ENCODE peak calls at places on chromosomes 16 and 17, in five cellular contexts. W, V, K, H and U are unnamed samples.

GRCh38 chr16:49003022-49003421 is 278.6 kb downstream of the CBLN1 start:
- DNase-seq in V (no peak), W (no peak), K (no peak), H (no peak), U (no peak)

GRCh38 chr17:40541060-40541872 is 24.0 kb downstream of the CCR7 start:
- DNase-seq in K (no peak), H (no peak), W (no peak), V (peak), U (no peak)

GRCh38 chr17:75594499-75595283 is 7.1 kb downstream of the MYO15B start:
- DNase-seq in V (peak), H (no peak), W (peak), K (no peak), U (no peak)

GRCh38 chr16:1007284-1007850 is 25.8 kb downstream of the SOX8 start:
- DNase-seq in H (no peak), V (no peak), K (no peak), W (no peak), U (no peak)

GRCh38 chr16:87447323-87447722 is 45.5 kb downstream of the ZCCHC14 start:
- DNase-seq in H (no peak), K (no peak), V (no peak), W (no peak), U (no peak)

GRCh38 chr17:65823713-65824112 is 262.3 kb upstream of the AXIN2 start:
- DNase-seq in K (no peak), H (peak), V (no peak), W (no peak), U (no peak)

GRCh38 chr17:76697702-76698465 is 12.9 kb downstream of the MXRA7 start:
- DNase-seq in H (no peak), W (no peak), V (no peak), K (peak), U (peak)

GRCh38 chr16:49970818-49971431 is 54.1 kb upstream of the CNEP1R1 start:
- DNase-seq in V (no peak), H (no peak), W (no peak), K (no peak), U (no peak)

GRCh38 chr16:65754799-65755691 is 611.4 kb upstream of the CDH5 start:
- DNase-seq in V (no peak), W (no peak), K (peak), H (no peak), U (no peak)

GRCh38 chr17:16948587-16949376 is 23.1 kb downstream of the TNFRSF13B start:
- DNase-seq in K (no peak), W (no peak), H (no peak), V (peak), U (no peak)

GRCh38 chr16:11473728-11474127 is 113.0 kb downstream of the LITAF start:
- DNase-seq in W (no peak), V (peak), H (no peak), K (no peak), U (no peak)

GRCh38 chr17:67602974-67603373 is 114.8 kb upstream of the NOL11 start:
- DNase-seq in H (peak), K (peak), W (peak), V (no peak), U (peak)

GRCh38 chr17:82239926-82240505 is 11.2 kb downstream of the SLC16A3 start:
- DNase-seq in V (no peak), H (no peak), W (no peak), K (no peak), U (no peak)

GRCh38 chr17:74694081-74694480 is 18.6 kb downstream of the CD300LF start:
- DNase-seq in W (no peak), V (no peak), K (no peak), H (no peak), U (no peak)

GRCh38 chr17:8629371-8630226 is 926 bp downstream of the MYH10 start:
- DNase-seq in K (peak), V (peak), H (peak), W (peak), U (no peak)

GRCh38 chr17:81685108-81685507 is 1.3 kb downstream of the HGS start:
- DNase-seq in W (no peak), V (no peak), K (peak), H (peak), U (no peak)

GRCh38 chr16:1193143-1193824 is 31.8 kb downstream of the TPSG1 start:
- DNase-seq in K (no peak), H (no peak), V (no peak), W (no peak), U (no peak)

GRCh38 chr16:4330277-4330882 is 14.5 kb downstream of the GLIS2 start:
- DNase-seq in W (peak), K (peak), V (peak), H (peak), U (peak)

GRCh38 chr16:69709456-69710084 is 16.8 kb downstream of the NQO1 start:
- DNase-seq in H (peak), K (peak), V (no peak), W (no peak), U (peak)

GRCh38 chr16:19437280-19437679 is 19.6 kb downstream of the TMC5 start:
- DNase-seq in H (no peak), W (no peak), V (no peak), K (no peak), U (no peak)

GRCh38 chr16:67394271-67395104 is 1.2 kb upstream of the TPPP3 start:
- DNase-seq in H (no peak), V (peak), W (no peak), K (no peak), U (no peak)

GRCh38 chr16:1181715-1182671 is 29.1 kb downstream of the CACNA1H start:
- DNase-seq in V (peak), W (no peak), K (peak), H (peak), U (no peak)

DNA sequence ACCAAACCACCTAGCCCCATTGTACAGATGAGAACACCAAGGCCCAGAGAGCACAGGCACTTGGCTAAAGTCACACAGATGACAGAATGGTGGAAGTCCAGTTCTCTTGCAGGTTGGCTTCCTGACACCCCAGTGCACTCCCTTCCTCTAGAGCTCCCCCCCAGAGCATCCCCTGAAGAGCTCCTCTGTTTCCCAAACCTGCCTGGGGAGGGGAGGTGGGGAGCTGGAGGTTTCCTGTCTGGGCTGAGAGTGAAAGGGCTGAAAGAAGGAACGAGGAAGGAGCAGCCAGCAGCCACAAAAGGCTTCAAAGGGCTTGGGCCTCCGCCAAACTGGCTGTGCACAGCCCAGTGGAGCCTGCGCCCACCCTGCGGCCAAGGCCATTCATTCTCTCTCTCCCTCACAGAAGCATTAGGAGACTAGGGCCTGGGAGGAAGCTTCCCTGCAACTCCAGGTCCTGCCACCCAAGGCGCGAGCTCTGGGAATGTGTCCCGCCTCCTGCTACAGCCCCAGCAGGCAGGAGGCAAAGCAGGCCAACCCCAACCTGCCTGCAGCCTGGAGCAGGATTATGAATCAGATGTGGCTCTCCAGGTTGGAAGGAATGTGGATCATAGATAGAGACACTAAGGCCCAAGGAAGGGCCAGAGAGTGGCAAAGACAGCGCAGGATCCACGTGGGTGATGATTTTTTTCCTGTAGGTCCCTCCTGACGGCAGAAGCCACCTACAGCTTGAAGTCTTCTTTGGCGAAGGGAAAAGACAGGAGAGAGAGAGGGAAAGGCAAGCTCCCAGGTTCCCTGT is 913 bp downstream of the SLC13A5 start:
- DNase-seq in K (peak), H (no peak), W (peak), V (no peak), U (no peak)
- TF ChIP-seq CTCF in K (no peak), H (no peak), W (no peak), V (no peak), U (no peak)

GRCh38 chr17:43995150-43995471 is 9.3 kb upstream of the NAGS start:
- DNase-seq in V (no peak), W (no peak), H (no peak), K (no peak), U (no peak)
- TF ChIP-seq CTCF in V (no peak), W (no peak), H (no peak), K (no peak), U (no peak)

DNA sequence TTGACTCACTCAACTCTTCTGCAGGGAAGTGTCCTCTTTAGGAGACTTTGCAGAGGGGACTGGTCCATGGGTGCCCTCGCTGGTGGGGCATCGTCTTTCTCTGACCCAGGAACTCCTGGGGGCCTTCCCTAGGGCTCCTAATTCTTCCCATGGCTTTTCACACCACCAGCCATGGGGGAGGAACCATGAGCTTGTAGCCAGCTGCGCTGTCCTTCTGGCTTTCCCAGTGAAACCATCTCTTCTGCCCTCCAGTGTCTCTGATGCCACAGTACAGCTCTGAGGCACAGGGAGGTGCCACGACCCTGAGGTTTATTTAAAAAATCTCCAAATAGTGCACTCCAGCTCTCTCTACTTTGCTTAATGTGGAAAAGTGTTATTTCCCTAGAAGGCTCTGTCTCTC is 78.6 kb downstream of the SDR42E1 start:
- DNase-seq in H (peak), W (no peak), V (no peak), K (no peak), U (no peak)
- TF ChIP-seq CTCF in H (peak), W (peak), V (no peak), K (no peak), U (no peak)

GRCh38 chr17:55053855-55054254 is 85.3 kb downstream of the STXBP4 start:
- DNase-seq in W (no peak), K (peak), H (peak), V (no peak), U (no peak)
- TF ChIP-seq CTCF in W (peak), K (peak), H (no peak), V (peak), U (peak)

GRCh38 chr16:85657996-85658395 is 30.8 kb downstream of the GINS2 start:
- DNase-seq in K (no peak), V (no peak), H (no peak), W (no peak), U (no peak)

GRCh38 chr16:85659336-85659735 is 29.4 kb downstream of the GINS2 start:
- DNase-seq in W (no peak), H (no peak), K (no peak), V (no peak), U (no peak)

GRCh38 chr16:85658504-85659326 is 30.0 kb downstream of the GINS2 start:
- DNase-seq in H (no peak), V (no peak), W (no peak), K (no peak), U (no peak)

GRCh38 chr16:85661131-85662035 is 27.4 kb downstream of the GINS2 start:
- DNase-seq in W (no peak), K (no peak), V (peak), H (no peak), U (no peak)

DNA sequence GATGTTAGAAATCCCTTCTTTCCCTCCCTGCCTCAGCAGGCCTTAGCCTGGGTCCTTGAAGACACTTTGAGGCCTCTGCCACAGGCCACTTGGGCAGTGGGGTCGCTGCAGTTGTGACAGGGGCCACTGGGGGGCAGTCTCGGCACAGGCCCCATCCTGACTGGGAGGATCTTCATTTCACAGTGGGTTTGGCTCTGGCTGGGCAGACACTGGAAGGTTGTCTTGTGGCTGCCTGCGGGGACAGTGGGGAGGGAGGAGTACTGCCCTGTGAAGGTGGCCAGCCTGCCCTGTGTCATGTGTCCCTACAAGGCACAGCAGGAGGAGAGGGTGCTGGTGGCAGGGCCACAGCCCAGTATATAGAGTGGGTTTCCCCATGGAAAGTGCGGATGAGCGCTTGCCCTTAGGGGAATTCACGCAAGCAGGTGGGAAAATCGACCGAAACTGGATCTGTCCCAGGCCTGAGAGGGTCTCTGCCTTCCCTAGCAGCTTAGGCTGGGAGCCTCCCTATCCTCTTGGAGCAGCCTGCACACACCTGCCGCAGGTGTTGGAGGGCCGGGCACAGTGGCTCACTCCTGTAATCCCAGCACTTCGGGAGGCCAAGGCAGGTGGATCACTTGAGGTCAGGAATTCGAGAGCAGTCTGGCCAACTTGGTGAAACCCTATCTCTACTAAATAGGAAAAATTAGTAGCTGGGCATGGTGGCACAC is 28.8 kb downstream of the GINS2 start:
- DNase-seq in V (peak), K (peak), H (peak), W (peak), U (no peak)
- TF ChIP-seq CTCF in V (peak), K (peak), H (peak), W (peak), U (peak)

DNA sequence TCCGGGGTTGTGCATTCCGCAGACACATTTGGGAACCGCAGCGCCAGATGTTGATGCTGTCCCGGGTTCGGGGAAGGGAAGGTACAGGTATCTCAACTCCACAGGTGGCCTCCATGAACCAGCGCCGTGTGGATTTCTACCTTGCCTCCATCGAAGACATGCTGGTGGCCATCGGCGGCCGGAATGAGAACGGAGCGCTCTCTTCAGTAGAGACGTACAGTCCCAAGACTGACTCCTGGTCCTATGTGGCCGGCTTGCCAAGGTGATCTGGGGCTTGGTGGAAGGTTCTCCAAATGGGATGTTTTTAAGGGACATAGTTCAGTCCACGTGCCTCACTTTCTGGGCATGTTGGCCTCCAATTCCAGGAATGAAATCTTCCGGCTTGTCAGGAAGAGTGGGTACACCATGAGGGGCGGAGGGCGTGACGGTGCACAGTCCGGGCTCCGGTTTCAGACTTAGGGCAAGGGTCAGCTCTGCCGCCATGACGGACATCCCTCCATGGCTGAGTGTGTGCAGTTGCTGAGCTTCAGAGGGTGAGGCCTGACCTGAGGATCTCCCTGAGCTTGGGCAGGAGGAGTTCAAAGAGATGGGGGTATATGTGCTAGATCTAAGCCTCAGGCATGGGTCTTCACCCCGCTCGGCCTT is 11.5 kb downstream of the KLHL36 start:
- DNase-seq in W (no peak), K (no peak), V (no peak), H (no peak), U (no peak)
- TF ChIP-seq CTCF in W (no peak), K (no peak), V (no peak), H (no peak), U (no peak)

DNA sequence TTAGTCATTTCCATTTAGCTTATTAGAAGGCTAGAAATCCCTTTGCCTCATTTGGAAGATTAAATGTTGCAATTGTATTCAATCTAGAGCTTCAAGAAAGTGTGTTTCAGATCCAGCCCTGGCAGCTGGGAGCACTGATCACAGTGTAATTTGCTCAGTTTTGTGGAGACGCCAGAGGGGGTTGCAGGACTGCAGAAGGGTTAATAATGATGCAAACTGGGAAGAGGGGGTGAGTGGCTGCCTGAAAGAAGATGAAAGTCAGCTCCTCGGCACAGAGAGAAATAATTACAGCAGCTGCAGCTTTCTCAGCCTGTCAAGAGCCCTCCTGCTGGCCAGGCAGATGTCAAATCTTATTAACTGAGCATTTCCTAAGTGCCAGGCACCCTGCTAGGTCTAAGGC is 97.8 kb downstream of the ZNF18 start:
- DNase-seq in V (no peak), H (no peak), K (no peak), W (no peak), U (peak)
- TF ChIP-seq CTCF in V (no peak), H (no peak), K (no peak), W (no peak), U (peak)

GRCh38 chr17:58492238-58493121 is 4.3 kb upstream of the HSF5 start:
- DNase-seq in V (no peak), W (no peak), H (no peak), K (no peak), U (no peak)

GRCh38 chr17:58488428-58488890 is 251 bp upstream of the HSF5 start:
- DNase-seq in H (no peak), K (no peak), V (no peak), W (no peak), U (no peak)

GRCh38 chr17:58491510-58492045 is 3.4 kb upstream of the HSF5 start:
- DNase-seq in W (no peak), K (no peak), H (no peak), V (no peak), U (no peak)

GRCh38 chr17:58484600-58484999 is 3.6 kb downstream of the HSF5 start:
- DNase-seq in W (no peak), K (no peak), V (no peak), H (no peak), U (no peak)

GRCh38 chr17:58487589-58488427 is at the start of gene HSF5:
- DNase-seq in K (peak), W (peak), V (peak), H (peak), U (no peak)
- TF ChIP-seq CTCF in K (peak), W (peak), V (peak), H (peak), U (no peak)

GRCh38 chr17:50817838-50818237 is 17.5 kb upstream of the WFIKKN2 start:
- DNase-seq in H (no peak), K (no peak), V (no peak), W (no peak), U (no peak)

GRCh38 chr17:50817142-50817751 is 18.1 kb upstream of the WFIKKN2 start:
- DNase-seq in V (peak), H (no peak), W (peak), K (peak), U (no peak)

GRCh38 chr17:50818266-50818665 is 17.1 kb upstream of the WFIKKN2 start:
- DNase-seq in V (no peak), H (no peak), W (no peak), K (no peak), U (no peak)

GRCh38 chr17:50813583-50813982 is 21.8 kb upstream of the WFIKKN2 start:
- DNase-seq in K (no peak), V (no peak), H (no peak), W (no peak), U (no peak)

DNA sequence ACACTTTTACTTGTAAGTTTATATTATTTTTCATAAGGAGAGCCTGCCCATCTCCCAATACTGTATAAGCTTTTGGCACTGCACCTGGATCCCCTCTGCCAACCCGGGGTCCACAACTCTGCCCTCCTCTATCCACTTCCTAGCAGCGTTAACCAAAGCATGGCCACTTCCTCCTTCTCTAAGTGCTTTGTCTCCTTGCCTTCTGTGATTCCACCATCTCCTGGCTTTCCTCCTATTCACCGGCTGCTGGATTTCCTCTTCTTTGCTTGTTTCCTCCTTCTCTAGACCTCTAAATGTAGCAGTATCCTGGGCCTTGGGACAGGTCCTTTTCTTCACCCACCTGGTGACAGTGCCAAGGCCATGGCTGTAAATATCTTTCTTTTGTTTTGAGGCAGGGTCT is 20.0 kb upstream of the WFIKKN2 start:
- DNase-seq in W (no peak), K (no peak), V (no peak), H (no peak), U (no peak)
- TF ChIP-seq CTCF in W (no peak), K (no peak), V (no peak), H (no peak), U (no peak)

GRCh38 chr17:7056386-7056785 is 12.5 kb upstream of the SLC16A11 start:
- DNase-seq in W (no peak), H (no peak), V (no peak), K (no peak), U (no peak)
- TF ChIP-seq CTCF in W (no peak), H (no peak), V (no peak), K (no peak), U (no peak)